ENCODE peak calls at places on chromosomes 5 and 9, in nine cellular contexts. Z is dorsolateral prefrontal cortex; V is stimulated activated CD4-positive, alpha-beta T cell treated with anti-CD3 and anti-CD28 coated beads, Interleukin-4, amount 100 ng/mL, for 48 hours; I is stimulated activated CD8-positive, alpha-beta memory T cell treated with anti-CD3 and anti-CD28 coated beads, Interleukin-4, amount 100 ng/mL, for 4 hours; H is cardiac fibroblast; O is putamen; P is T47D; Y is pancreas; D is activated T-helper 1 cell treated with anti-CD3 and anti-CD28 coated beads, Interleukin-12 subunit alpha, Interleukin-12 subunit beta, Interleukin-2, Interleukin-4 antibody, amounts not matched to agents 30 ng/mL and 10 ng/mL and 1 ng/mL, durations not matched to agents 14 hours and 24 hours and 36 hours. T is an unnamed sample.

GRCh38 chr9:89798546-89799120 is 193.8 kb downstream of the GADD45G start:
- DNase-seq in Z (no peak), D (no peak), P (no peak), O (no peak), V (no peak), Y (no peak), I (no peak), H (no peak), T (no peak)

GRCh38 chr5:171310816-171311697 is 2.0 kb downstream of the TLX3 start:
- DNase-seq in O (no peak), D (no peak), P (no peak), H (peak), Z (no peak), I (no peak), Y (no peak), V (no peak), T (no peak)

GRCh38 chr5:41637869-41638268 is 127.5 kb upstream of the PLCXD3 start:
- DNase-seq in D (no peak), O (no peak), P (peak), H (peak), Y (no peak), I (no peak), V (no peak), Z (no peak), T (no peak)

GRCh38 chr5:26847041-26847736 is 191.2 kb downstream of the CDH9 start:
- DNase-seq in O (no peak), V (no peak), P (peak), H (no peak), Z (no peak), I (no peak), D (no peak), Y (no peak), T (no peak)

GRCh38 chr5:76385540-76385939 is 17.5 kb upstream of the IQGAP2 start:
- DNase-seq in V (no peak), H (no peak), I (no peak), Y (no peak), P (no peak), D (no peak), Z (no peak), O (no peak), T (no peak)

GRCh38 chr5:178418471-178419010 is 171.7 kb downstream of the COL23A1 start:
- DNase-seq in H (no peak), Y (no peak), P (no peak), V (no peak), O (no peak), Z (no peak), I (no peak), D (no peak), T (no peak)

GRCh38 chr5:172856336-172856735 is 22.3 kb downstream of the ERGIC1 start:
- DNase-seq in O (no peak), V (no peak), H (no peak), D (no peak), I (no peak), Z (no peak), Y (no peak), P (no peak), T (no peak)

GRCh38 chr5:94906750-94907149 is 288.3 kb downstream of the SLF1 start:
- DNase-seq in O (no peak), Y (no peak), V (no peak), Z (no peak), H (no peak), P (no peak), I (no peak), D (no peak), T (no peak)

GRCh38 chr9:28073278-28073677 is 500.0 kb upstream of the C9orf72 start:
- DNase-seq in V (peak), Z (no peak), P (peak), Y (peak), O (peak), H (peak), I (no peak), D (no peak), T (no peak)

GRCh38 chr5:163460562-163461176 is at the start of gene HMMR:
- DNase-seq in V (no peak), P (no peak), O (no peak), D (no peak), I (no peak), H (peak), Y (no peak), Z (no peak), T (no peak)

GRCh38 chr5:91311697-91312501 is 71.2 kb downstream of the ARRDC3 start:
- DNase-seq in D (peak), Y (peak), H (peak), Z (peak), O (peak), I (peak), P (peak), V (peak), T (peak)

GRCh38 chr9:126050605-126050990 is 276.0 kb upstream of the MVB12B start:
- DNase-seq in I (no peak), Z (no peak), O (no peak), V (no peak), Y (no peak), P (no peak), D (no peak), H (no peak), T (no peak)

GRCh38 chr9:127927457-127928231 is 2.9 kb downstream of the PIP5KL1 start:
- DNase-seq in P (peak), O (no peak), H (no peak), Y (peak), I (peak), Z (no peak), V (peak), D (no peak), T (peak)

GRCh38 chr5:105030153-105030552 is 1467.6 kb upstream of the NUDT12 start:
- DNase-seq in H (no peak), I (no peak), Z (no peak), O (no peak), P (no peak), V (no peak), Y (no peak), D (no peak), T (no peak)

GRCh38 chr5:112752335-112752734 is 14.7 kb downstream of the APC start:
- DNase-seq in P (no peak), D (no peak), I (no peak), H (no peak), O (no peak), V (no peak), Y (no peak), Z (no peak), T (no peak)

GRCh38 chr5:181198905-181199519 is 6.0 kb downstream of the TRIM7 start:
- DNase-seq in V (no peak), D (no peak), O (no peak), I (no peak), Z (no peak), P (no peak), Y (no peak), H (no peak), T (no peak)

GRCh38 chr9:103731541-103731940 is 362.6 kb upstream of the SMC2 start:
- DNase-seq in O (no peak), Z (no peak), V (no peak), I (no peak), P (no peak), D (no peak), Y (no peak), H (peak), T (no peak)

GRCh38 chr5:73280821-73281746 is 108.1 kb downstream of the TMEM174 start:
- DNase-seq in Z (no peak), H (peak), Y (peak), I (no peak), D (no peak), P (no peak), O (no peak), V (no peak), T (peak)

GRCh38 chr5:119353686-119354366 is 2.0 kb upstream of the TNFAIP8 start:
- DNase-seq in V (no peak), I (no peak), Y (no peak), Z (no peak), H (no peak), O (no peak), P (no peak), D (no peak), T (no peak)

GRCh38 chr9:27394826-27395201 is 97.9 kb upstream of the EQTN start:
- DNase-seq in O (no peak), Z (no peak), H (no peak), Y (no peak), I (no peak), P (no peak), V (no peak), D (no peak), T (no peak)

GRCh38 chr9:133048595-133048994 is 13.2 kb upstream of the CEL start:
- DNase-seq in V (no peak), P (peak), H (peak), O (no peak), Z (peak), D (peak), I (no peak), Y (peak), T (peak)

GRCh38 chr5:132057498-132058255 is 2.8 kb upstream of the IL3 start:
- DNase-seq in D (no peak), Y (peak), H (no peak), V (no peak), I (no peak), P (no peak), O (no peak), Z (peak), T (peak)

GRCh38 chr5:59584858-59585846 is 308.4 kb downstream of the PDE4D start:
- DNase-seq in P (no peak), Y (no peak), Z (peak), O (no peak), D (no peak), H (no peak), I (no peak), V (no peak), T (peak)

GRCh38 chr9:78821126-78821822 is 524.3 kb downstream of the PSAT1 start:
- DNase-seq in P (peak), Z (no peak), Y (peak), H (peak), I (no peak), D (no peak), V (no peak), O (peak), T (no peak)

GRCh38 chr5:151661096-151661495 is 25.6 kb downstream of the SPARC start:
- DNase-seq in I (no peak), Z (no peak), V (no peak), H (no peak), P (no peak), D (no peak), O (no peak), Y (no peak), T (no peak)

GRCh38 chr5:153969563-153969895 is 69.2 kb downstream of the FAM114A2 start:
- DNase-seq in O (no peak), P (no peak), V (no peak), D (no peak), Z (no peak), I (no peak), H (no peak), Y (no peak), T (no peak)

GRCh38 chr9:127540664-127541041 is 71.4 kb upstream of the STXBP1 start:
- DNase-seq in V (no peak), Z (no peak), P (peak), H (no peak), I (no peak), D (no peak), O (no peak), Y (peak), T (no peak)

GRCh38 chr5:96896285-96896711 is 20.0 kb downstream of the ERAP2 start:
- DNase-seq in V (no peak), I (no peak), O (no peak), Z (no peak), P (no peak), Y (no peak), D (peak), H (no peak), T (no peak)

GRCh38 chr5:52784741-52785140 is 3.0 kb upstream of the ITGA1 start:
- DNase-seq in V (no peak), Y (no peak), O (no peak), D (no peak), Z (no peak), I (no peak), P (no peak), H (no peak), T (no peak)

GRCh38 chr9:2120926-2121689 is 106.0 kb downstream of the SMARCA2 start:
- DNase-seq in P (peak), D (no peak), I (no peak), O (no peak), Z (no peak), Y (no peak), H (peak), V (no peak), T (no peak)

GRCh38 chr9:136571525-136571924 is 25.7 kb upstream of the NOTCH1 start:
- DNase-seq in H (no peak), P (no peak), Z (no peak), I (no peak), V (no peak), D (no peak), O (no peak), Y (no peak), T (no peak)

GRCh38 chr5:14240366-14240765 is 97.2 kb downstream of the TRIO start:
- DNase-seq in O (no peak), V (no peak), Y (no peak), I (no peak), H (peak), D (no peak), Z (no peak), P (no peak), T (no peak)

T was measured in mucosa of descending colon.